ENCODE peak calls at places on chromosomes 7 and 10, in five cellular contexts. One of them, this sample, is unnamed.
A peak's percentile ranks its signal among the peaks of the same experiment; 100 is the strongest.

GRCh38 chr7:99105756-99106155 is 38.2 kb downstream of the SMURF1 start:
- DNase-seq in psoas muscle: no peak
- DNase-seq in tibial nerve: no peak
- DNase-seq in CD4-positive, alpha-beta memory T cell: no peak
- DNase-seq in NCI-H1048: no peak
- DNase-seq in this sample: no peak

GRCh38 chr7:134548877-134549276 is at the start of gene AKR1B15:
- DNase-seq in CD4-positive, alpha-beta memory T cell: no peak
- DNase-seq in NCI-H1048: no peak
- DNase-seq in psoas muscle: peak; percentile 90
- DNase-seq in tibial nerve: peak; percentile 47
- DNase-seq in this sample: peak; percentile 67

GRCh38 chr7:44696728-44697127 is 51.9 kb upstream of the ZMIZ2 start:
- DNase-seq in tibial nerve: no peak
- DNase-seq in NCI-H1048: no peak
- DNase-seq in CD4-positive, alpha-beta memory T cell: no peak
- DNase-seq in psoas muscle: no peak
- DNase-seq in this sample: no peak

GRCh38 chr7:142992427-142992826 is 30.3 kb upstream of the KEL start:
- DNase-seq in CD4-positive, alpha-beta memory T cell: no peak
- DNase-seq in NCI-H1048: no peak
- DNase-seq in tibial nerve: no peak
- DNase-seq in psoas muscle: no peak
- DNase-seq in this sample: no peak

GRCh38 chr10:44706745-44707144 is 204.4 kb upstream of the TMEM72 start:
- DNase-seq in NCI-H1048: no peak
- DNase-seq in CD4-positive, alpha-beta memory T cell: no peak
- DNase-seq in psoas muscle: no peak
- DNase-seq in tibial nerve: no peak
- DNase-seq in this sample: no peak

GRCh38 chr10:90642136-90642535 is 215.7 kb downstream of the HTR7 start:
- DNase-seq in tibial nerve: no peak
- DNase-seq in NCI-H1048: no peak
- DNase-seq in CD4-positive, alpha-beta memory T cell: no peak
- DNase-seq in psoas muscle: no peak
- DNase-seq in this sample: no peak

GRCh38 chr7:100705341-100705752 is 574 bp upstream of the POP7 start:
- DNase-seq in NCI-H1048: peak; percentile 42
- DNase-seq in tibial nerve: peak; percentile 72
- DNase-seq in CD4-positive, alpha-beta memory T cell: peak; percentile 71
- DNase-seq in psoas muscle: peak; percentile 88
- DNase-seq in this sample: peak; percentile 90

GRCh38 chr7:149477494-149478443 is 16.9 kb upstream of the ZNF777 start:
- DNase-seq in psoas muscle: no peak
- DNase-seq in NCI-H1048: no peak
- DNase-seq in CD4-positive, alpha-beta memory T cell: no peak
- DNase-seq in tibial nerve: no peak
- DNase-seq in this sample: no peak

GRCh38 chr10:72637398-72637857 is 11.5 kb upstream of the MICU1 start:
- DNase-seq in CD4-positive, alpha-beta memory T cell: no peak
- DNase-seq in tibial nerve: peak; percentile 6
- DNase-seq in psoas muscle: peak; percentile 62
- DNase-seq in NCI-H1048: no peak
- DNase-seq in this sample: peak; percentile 40

GRCh38 chr7:74141705-74142104 is 32.5 kb upstream of the EIF4H start:
- DNase-seq in CD4-positive, alpha-beta memory T cell: no peak
- DNase-seq in NCI-H1048: no peak
- DNase-seq in tibial nerve: no peak
- DNase-seq in psoas muscle: no peak
- DNase-seq in this sample: peak; percentile 28

GRCh38 chr10:93199221-93199681 is 125.6 kb downstream of the CYP26A1 start:
- DNase-seq in psoas muscle: peak; percentile 79
- DNase-seq in NCI-H1048: no peak
- DNase-seq in CD4-positive, alpha-beta memory T cell: no peak
- DNase-seq in tibial nerve: peak; percentile 77
- DNase-seq in this sample: no peak

GRCh38 chr7:20064974-20065862 is 152.0 kb downstream of the MACC1 start:
- DNase-seq in NCI-H1048: no peak
- DNase-seq in tibial nerve: no peak
- DNase-seq in psoas muscle: no peak
- DNase-seq in CD4-positive, alpha-beta memory T cell: no peak
- DNase-seq in this sample: peak; percentile 19

This sample was measured in GM06990.